ENCODE peak calls at places on chromosomes 16 and 17, in five cellular contexts. V is left ventricle myocardium inferior, Y is tibial artery, P is Caco-2, O is DMS153. L is an unnamed sample.

GRCh38 chr16:67897231-67897630 is 4.2 kb downstream of the PSKH1 start:
- DNase-seq in V (no peak), Y (peak; percentile 75), P (no peak), O (no peak), L (no peak)

GRCh38 chr17:17300624-17301568 is 2.3 kb upstream of the NT5M start:
- DNase-seq in V (peak; percentile 36), Y (peak; percentile 42), P (no peak), O (no peak), L (peak; percentile 99)

GRCh38 chr17:9367186-9367585 is 208.4 kb downstream of the STX8 start:
- DNase-seq in V (peak; percentile 28), Y (no peak), P (no peak), O (no peak), L (no peak)

GRCh38 chr17:43826206-43826605 is 6.7 kb downstream of the MPP3 start:
- DNase-seq in V (no peak), Y (no peak), P (no peak), O (no peak), L (no peak)

GRCh38 chr17:19381361-19381740 is 3.1 kb downstream of the MAPK7 start:
- DNase-seq in V (no peak), Y (no peak), P (no peak), O (no peak), L (no peak)

GRCh38 chr17:80565347-80566053 is 20.9 kb downstream of the RPTOR start:
- DNase-seq in V (no peak), Y (no peak), P (no peak), O (no peak), L (no peak)

GRCh38 chr17:27463235-27463677 is 7.0 kb downstream of the KSR1 start:
- DNase-seq in V (no peak), Y (no peak), P (peak; percentile 34), O (no peak), L (no peak)

GRCh38 chr17:28950752-28951427 is 428 bp downstream of the PHF12 start:
- DNase-seq in V (no peak), Y (no peak), P (no peak), O (no peak), L (no peak)

GRCh38 chr17:34542700-34543336 is 36.6 kb upstream of the TMEM132E start:
- DNase-seq in V (no peak), Y (no peak), P (peak; percentile 62), O (no peak), L (peak; percentile 68)

GRCh38 chr16:70402916-70403659 is 35.8 kb downstream of the ST3GAL2 start:
- DNase-seq in V (no peak), Y (no peak), P (no peak), O (no peak), L (no peak)

GRCh38 chr17:11144358-11145233 is 96.4 kb upstream of the SHISA6 start:
- DNase-seq in V (no peak), Y (no peak), P (peak; percentile 43), O (no peak), L (peak; percentile 65)

GRCh38 chr16:57590654-57591085 is 37.8 kb upstream of the ADGRG1 start:
- DNase-seq in V (no peak), Y (no peak), P (no peak), O (no peak), L (no peak)

GRCh38 chr17:55889271-55889670 is 138.4 kb downstream of the PCTP start:
- DNase-seq in V (no peak), Y (no peak), P (no peak), O (no peak), L (no peak)

GRCh38 chr16:985237-985636 is 3.7 kb downstream of the SOX8 start:
- DNase-seq in V (no peak), Y (no peak), P (no peak), O (no peak), L (no peak)